ENCODE peak calls at places on chromosomes 12 and 14, in ten cellular contexts. P is A549; N is body of pancreas; E is CD8-positive, alpha-beta T cell; T is lower lobe of right lung; A is astrocyte of the spinal cord; I is heart left ventricle; Z is GM23338; K is bronchial epithelial cell; W is IMR-90. D is an unnamed sample.

GRCh38 chr14:24409217-24409616 is 10.4 kb downstream of the NYNRIN start:
- DNase-seq in Z (no peak), P (no peak), N (no peak), T (no peak), K (no peak), E (no peak), I (no peak), W (no peak), A (no peak), D (no peak)

GRCh38 chr12:20109667-20110066 is 258.7 kb upstream of the PDE3A start:
- DNase-seq in I (no peak), N (no peak), P (no peak), A (no peak), Z (peak; percentile 17), T (no peak), K (no peak), E (no peak), W (no peak), D (no peak)

GRCh38 chr12:116314477-116314876 is 37.0 kb upstream of the MED13L start:
- DNase-seq in Z (no peak), A (no peak), T (no peak), K (no peak), P (no peak), W (no peak), I (no peak), N (no peak), E (no peak), D (no peak)

GRCh38 chr14:29800961-29801360 is 126.7 kb downstream of the PRKD1 start:
- DNase-seq in Z (peak; percentile 53), W (no peak), T (no peak), K (no peak), P (no peak), I (no peak), N (no peak), E (no peak), A (no peak), D (no peak)

GRCh38 chr14:44777567-44777966 is 184.2 kb downstream of the KLHL28 start:
- DNase-seq in A (no peak), I (no peak), W (no peak), E (no peak), P (no peak), N (no peak), K (no peak), T (no peak), Z (no peak), D (no peak)

GRCh38 chr14:37585101-37585479 is 10.0 kb downstream of the FOXA1 start:
- DNase-seq in A (no peak), W (no peak), K (peak; percentile 67), P (no peak), I (no peak), T (no peak), Z (peak; percentile 51), E (no peak), N (no peak), D (peak; percentile 18)

GRCh38 chr14:52987042-52987441 is 36.2 kb upstream of the FERMT2 start:
- DNase-seq in N (no peak), I (no peak), P (no peak), K (no peak), A (no peak), E (no peak), W (no peak), Z (no peak), T (no peak), D (no peak)

GRCh38 chr12:78115889-78116288 is 285.2 kb downstream of the NAV3 start:
- DNase-seq in T (no peak), E (no peak), P (no peak), W (peak; percentile 20), N (no peak), I (no peak), Z (no peak), K (no peak), A (no peak), D (no peak)

GRCh38 chr12:8549381-8549780 is 8.7 kb upstream of the CLEC4E start:
- DNase-seq in I (no peak), W (no peak), T (no peak), P (no peak), A (peak; percentile 22), Z (no peak), K (no peak), E (no peak), N (no peak), D (no peak)

GRCh38 chr12:67754933-67755697 is 106.6 kb downstream of the DYRK2 start:
- DNase-seq in W (no peak), Z (no peak), I (peak; percentile 69), T (no peak), K (no peak), P (no peak), A (no peak), E (no peak), N (peak; percentile 57), D (no peak)

GRCh38 chr14:77508249-77508648 is 9.6 kb upstream of the ISM2 start:
- DNase-seq in K (peak; percentile 80), T (no peak), W (peak; percentile 79), E (no peak), Z (no peak), N (no peak), A (peak; percentile 22), I (no peak), P (no peak), D (no peak)

GRCh38 chr12:58489394-58489793 is 430.9 kb downstream of the LRIG3 start:
- DNase-seq in Z (no peak), A (no peak), W (no peak), T (no peak), I (no peak), N (no peak), K (no peak), P (no peak), E (no peak), D (no peak)

GRCh38 chr12:121590476-121591143 is 9.8 kb upstream of the KDM2B start:
- DNase-seq in W (peak; percentile 69), T (no peak), K (peak; percentile 39), E (peak; percentile 37), N (no peak), P (no peak), A (peak; percentile 29), I (no peak), Z (peak; percentile 37), D (no peak)

DNA sequence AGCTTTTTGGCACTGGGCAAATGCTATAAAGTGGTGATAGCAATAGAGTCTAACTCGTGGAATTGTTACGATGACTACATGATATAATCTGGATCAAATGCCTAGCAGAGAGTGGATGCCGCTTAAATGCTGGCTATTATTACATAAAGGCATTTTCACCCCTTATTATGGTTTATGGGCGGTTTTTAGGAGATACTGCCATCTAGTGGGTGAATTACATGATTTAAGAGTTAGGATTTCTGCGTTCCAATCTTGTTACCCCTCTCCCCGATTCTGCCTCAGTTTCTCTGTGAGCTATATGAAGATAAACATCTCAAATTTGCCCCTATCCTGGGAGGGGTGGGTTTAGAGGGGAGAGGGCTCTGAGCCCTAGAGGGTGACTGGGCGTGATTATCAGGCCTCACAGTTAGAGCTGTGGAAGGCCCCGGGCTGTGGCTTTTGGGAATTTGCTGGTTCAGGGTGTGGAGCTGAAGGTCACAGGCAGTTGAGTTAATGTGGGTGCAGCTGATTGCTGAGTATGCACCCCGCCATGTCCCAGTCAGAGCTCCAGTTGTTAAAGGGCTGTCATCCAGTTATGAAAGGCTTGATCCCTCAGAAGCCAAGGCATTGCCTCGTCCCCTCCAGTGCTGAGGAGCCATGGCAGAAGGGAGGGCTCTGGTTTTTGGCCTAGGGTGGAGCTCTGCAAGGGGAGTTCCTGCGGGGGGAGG is 14.4 kb downstream of the CLSTN3 start:
- DNase-seq in A (peak; percentile 29), N (no peak), K (peak; percentile 41), E (no peak), P (peak; percentile 63), I (no peak), T (no peak), W (peak; percentile 40), Z (peak; percentile 57), D (no peak)
- TF ChIP-seq CTCF in A (peak; percentile 52), N (peak; percentile 42), K (peak; percentile 46), E (peak; percentile 65), P (peak; percentile 74), I (peak; percentile 62), T (peak; percentile 50), W (peak; percentile 58), Z (peak; percentile 72), D (peak; percentile 21)

GRCh38 chr14:92626041-92626440 is 112.5 kb downstream of the RIN3 start:
- DNase-seq in E (no peak), I (no peak), Z (no peak), K (no peak), P (no peak), T (no peak), N (no peak), W (no peak), A (no peak), D (no peak)
- H3K4me3 ChIP-seq in E (no peak overlapping the region), I (no peak overlapping the region), Z (no peak overlapping the region), K (no peak overlapping the region), P (no peak overlapping the region), T (no peak overlapping the region), N (no peak overlapping the region), W (no peak overlapping the region), A (no peak overlapping the region), D (no peak overlapping the region)

DNA sequence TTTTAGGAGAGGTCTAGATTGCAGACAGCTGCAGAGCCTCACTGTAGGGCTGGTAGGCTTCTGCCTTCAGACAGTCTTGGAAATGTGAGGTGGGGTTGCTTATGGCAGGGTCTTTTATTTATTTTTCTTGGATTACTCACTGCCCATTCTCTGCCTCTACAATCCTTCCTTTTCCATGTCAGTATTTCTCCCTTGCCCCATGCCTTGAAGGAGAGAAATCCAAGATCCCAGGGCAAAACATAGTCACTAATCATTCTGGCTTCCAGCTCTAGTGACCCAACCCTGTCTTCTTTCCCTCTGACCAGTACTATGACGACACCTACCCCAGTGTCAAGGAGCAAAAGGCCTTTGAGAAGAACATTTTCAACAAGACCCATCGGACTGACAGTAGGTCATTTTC is 17.0 kb downstream of the COPZ1 start:
- DNase-seq in E (no peak), Z (no peak), P (no peak), T (no peak), A (no peak), W (peak; percentile 67), K (no peak), N (no peak), I (no peak), D (no peak)
- TF ChIP-seq CTCF in E (no peak), Z (no peak), P (no peak), T (no peak), A (no peak), W (no peak), K (no peak), N (no peak), I (no peak), D (no peak)

DNA sequence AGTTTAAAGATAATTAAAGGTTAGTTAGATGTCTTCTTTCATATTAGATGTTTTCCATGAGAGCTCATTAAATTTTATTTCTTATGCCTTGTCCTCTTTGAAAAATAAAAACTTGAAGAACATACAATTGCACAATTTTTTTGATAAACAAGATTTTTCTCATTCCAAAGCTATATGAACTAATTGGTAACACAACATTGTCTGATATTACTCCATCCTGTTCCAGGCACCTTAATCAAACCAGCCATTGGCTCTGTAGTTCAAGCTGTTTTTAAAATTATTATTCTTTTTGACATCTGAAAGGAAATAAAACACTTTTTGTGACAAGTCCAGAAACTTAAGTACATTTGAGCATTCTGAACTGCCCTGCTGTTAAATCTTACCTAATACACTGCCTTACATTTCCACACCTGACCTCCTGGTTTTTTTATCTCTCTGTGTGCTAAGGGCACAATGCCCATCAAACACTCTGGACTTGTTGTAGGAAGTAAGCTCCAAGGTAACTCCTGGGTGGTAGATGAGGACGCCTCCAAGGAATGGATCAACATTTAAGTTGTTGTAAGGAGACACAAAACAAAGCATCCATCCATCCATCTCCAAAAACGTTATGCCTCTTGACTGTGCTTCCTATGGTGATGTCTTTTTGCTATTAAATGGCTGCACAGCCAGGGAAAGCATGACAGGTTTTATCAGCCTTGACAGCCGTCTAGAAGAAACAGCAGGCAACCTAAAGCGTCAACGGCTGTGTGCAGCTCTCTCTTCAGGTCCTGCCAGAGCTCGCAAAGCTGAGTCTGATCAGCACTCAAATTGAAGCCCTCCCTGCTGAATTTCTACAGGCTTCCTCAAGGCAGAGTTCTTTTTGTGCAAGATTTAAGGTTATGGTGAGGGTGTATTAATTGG is 449.9 kb upstream of the FLRT2 start:
- DNase-seq in Z (no peak), P (no peak), W (no peak), T (no peak), A (no peak), K (no peak), N (peak; percentile 13), E (no peak), I (no peak), D (no peak)
- H3K4me3 ChIP-seq in Z (no peak overlapping the region), P (no peak overlapping the region), W (no peak overlapping the region), T (no peak overlapping the region), A (no peak overlapping the region), K (no peak overlapping the region), N (no peak overlapping the region), E (no peak overlapping the region), I (no peak overlapping the region), D (no peak overlapping the region)

D was measured in WERI-Rb-1.